ENCODE peak calls at places on chromosomes 2 and 18, in seven cellular contexts. One of them, this sample, is unnamed. For H3K9me3, the result is how much of the 10 kb centered on the place peaks cover.

GRCh38 chr2:168255866-168256265 is 8.5 kb upstream of the STK39 start:
- DNase-seq in tibial artery: no peak
- DNase-seq in iPS DF 6.9: no peak
- DNase-seq in left ventricle myocardium inferior: no peak
- DNase-seq in HAP-1: no peak
- DNase-seq in GM23248: no peak
- DNase-seq in IMR-90: no peak
- DNase-seq in this sample: no peak

GRCh38 chr2:113206251-113206650 is 32.5 kb downstream of the PSD4 start:
- DNase-seq in left ventricle myocardium inferior: no peak
- DNase-seq in tibial artery: no peak
- DNase-seq in IMR-90: no peak
- DNase-seq in iPS DF 6.9: no peak
- DNase-seq in GM23248: no peak
- DNase-seq in HAP-1: no peak
- DNase-seq in this sample: no peak

GRCh38 chr2:85853499-85854165 is 35.2 kb downstream of the ST3GAL5 start:
- DNase-seq in IMR-90: no peak
- DNase-seq in iPS DF 6.9: no peak
- DNase-seq in HAP-1: no peak
- DNase-seq in GM23248: no peak
- DNase-seq in tibial artery: no peak
- DNase-seq in left ventricle myocardium inferior: no peak
- DNase-seq in this sample: no peak

GRCh38 chr2:131431336-131431735 is 44.6 kb upstream of the TUBA3D start:
- DNase-seq in IMR-90: peak
- DNase-seq in HAP-1: no peak
- DNase-seq in tibial artery: no peak
- DNase-seq in GM23248: no peak
- DNase-seq in iPS DF 6.9: no peak
- DNase-seq in left ventricle myocardium inferior: no peak
- DNase-seq in this sample: no peak

GRCh38 chr2:102109016-102109415 is 33.5 kb upstream of the IL1R1 start:
- DNase-seq in HAP-1: no peak
- DNase-seq in tibial artery: no peak
- DNase-seq in GM23248: peak
- DNase-seq in IMR-90: peak
- DNase-seq in iPS DF 6.9: no peak
- DNase-seq in left ventricle myocardium inferior: no peak
- DNase-seq in this sample: no peak

GRCh38 chr2:127083819-127084503 is 23.0 kb downstream of the BIN1 start:
- DNase-seq in tibial artery: peak
- DNase-seq in GM23248: peak
- DNase-seq in left ventricle myocardium inferior: peak
- DNase-seq in HAP-1: no peak
- DNase-seq in iPS DF 6.9: no peak
- DNase-seq in IMR-90: peak
- DNase-seq in this sample: no peak

GRCh38 chr2:230866704-230867561 is 2.2 kb downstream of the ITM2C start:
- DNase-seq in iPS DF 6.9: no peak
- DNase-seq in GM23248: peak
- DNase-seq in tibial artery: no peak
- DNase-seq in left ventricle myocardium inferior: no peak
- DNase-seq in IMR-90: peak
- DNase-seq in HAP-1: peak
- DNase-seq in this sample: peak

GRCh38 chr2:172440795-172441194 is 13.4 kb downstream of the ITGA6 start:
- DNase-seq in left ventricle myocardium inferior: no peak
- DNase-seq in iPS DF 6.9: no peak
- DNase-seq in tibial artery: no peak
- DNase-seq in HAP-1: no peak
- DNase-seq in GM23248: no peak
- DNase-seq in IMR-90: no peak
- DNase-seq in this sample: no peak

GRCh38 chr18:72336786-72337185 is 207.4 kb downstream of the CBLN2 start:
- DNase-seq in IMR-90: no peak
- DNase-seq in iPS DF 6.9: no peak
- DNase-seq in GM23248: no peak
- DNase-seq in tibial artery: no peak
- DNase-seq in HAP-1: no peak
- DNase-seq in left ventricle myocardium inferior: no peak
- DNase-seq in this sample: no peak

GRCh38 chr2:205273148-205273547 is 409.2 kb upstream of the NRP2 start:
- DNase-seq in left ventricle myocardium inferior: no peak
- DNase-seq in HAP-1: peak
- DNase-seq in iPS DF 6.9: no peak
- DNase-seq in IMR-90: no peak
- DNase-seq in tibial artery: no peak
- DNase-seq in GM23248: no peak
- DNase-seq in this sample: no peak

GRCh38 chr2:49154140-49154539 is at the start of gene FSHR:
- DNase-seq in left ventricle myocardium inferior: no peak
- DNase-seq in iPS DF 6.9: no peak
- DNase-seq in GM23248: no peak
- DNase-seq in tibial artery: no peak
- DNase-seq in IMR-90: no peak
- DNase-seq in HAP-1: no peak
- DNase-seq in this sample: no peak

GRCh38 chr18:69689081-69689759 is 258.5 kb downstream of the CD226 start:
- DNase-seq in GM23248: peak
- DNase-seq in iPS DF 6.9: no peak
- DNase-seq in left ventricle myocardium inferior: no peak
- DNase-seq in HAP-1: no peak
- DNase-seq in IMR-90: peak
- DNase-seq in tibial artery: no peak
- DNase-seq in this sample: no peak

GRCh38 chr2:26352892-26353291 is 6.3 kb upstream of the ADGRF3 start:
- DNase-seq in tibial artery: no peak
- DNase-seq in iPS DF 6.9: no peak
- DNase-seq in left ventricle myocardium inferior: no peak
- DNase-seq in HAP-1: no peak
- DNase-seq in IMR-90: peak
- DNase-seq in GM23248: peak
- DNase-seq in this sample: no peak

GRCh38 chr2:29920130-29920577 is 1.2 kb downstream of the ALK start:
- DNase-seq in IMR-90: no peak
- DNase-seq in tibial artery: peak
- DNase-seq in left ventricle myocardium inferior: peak
- DNase-seq in iPS DF 6.9: no peak
- DNase-seq in GM23248: peak
- DNase-seq in HAP-1: peak
- DNase-seq in this sample: peak

GRCh38 chr2:199660167-199660566 is 190.8 kb downstream of the FTCDNL1 start:
- DNase-seq in tibial artery: no peak
- DNase-seq in GM23248: no peak
- DNase-seq in IMR-90: no peak
- DNase-seq in HAP-1: no peak
- DNase-seq in iPS DF 6.9: no peak
- DNase-seq in left ventricle myocardium inferior: no peak
- DNase-seq in this sample: no peak

GRCh38 chr2:110182449-110182848 is 22.4 kb downstream of the NPHP1 start:
- DNase-seq in GM23248: no peak
- DNase-seq in HAP-1: no peak
- DNase-seq in iPS DF 6.9: no peak
- DNase-seq in left ventricle myocardium inferior: no peak
- DNase-seq in IMR-90: no peak
- DNase-seq in tibial artery: no peak
- DNase-seq in this sample: no peak
- H3K9me3 ChIP-seq in GM23248: under half
- H3K9me3 ChIP-seq in HAP-1: under half
- H3K9me3 ChIP-seq in iPS DF 6.9: under half
- H3K9me3 ChIP-seq in left ventricle myocardium inferior: under half
- H3K9me3 ChIP-seq in IMR-90: under half
- H3K9me3 ChIP-seq in tibial artery: under half
- H3K9me3 ChIP-seq in this sample: under half

GRCh38 chr2:132469095-132469494 is 52.5 kb downstream of the GPR39 start:
- DNase-seq in left ventricle myocardium inferior: no peak
- DNase-seq in IMR-90: no peak
- DNase-seq in tibial artery: no peak
- DNase-seq in iPS DF 6.9: no peak
- DNase-seq in HAP-1: no peak
- DNase-seq in GM23248: no peak
- DNase-seq in this sample: no peak
- H3K9me3 ChIP-seq in left ventricle myocardium inferior: half or more
- H3K9me3 ChIP-seq in IMR-90: under half
- H3K9me3 ChIP-seq in tibial artery: under half
- H3K9me3 ChIP-seq in iPS DF 6.9: under half
- H3K9me3 ChIP-seq in HAP-1: under half
- H3K9me3 ChIP-seq in GM23248: under half
- H3K9me3 ChIP-seq in this sample: under half

DNA sequence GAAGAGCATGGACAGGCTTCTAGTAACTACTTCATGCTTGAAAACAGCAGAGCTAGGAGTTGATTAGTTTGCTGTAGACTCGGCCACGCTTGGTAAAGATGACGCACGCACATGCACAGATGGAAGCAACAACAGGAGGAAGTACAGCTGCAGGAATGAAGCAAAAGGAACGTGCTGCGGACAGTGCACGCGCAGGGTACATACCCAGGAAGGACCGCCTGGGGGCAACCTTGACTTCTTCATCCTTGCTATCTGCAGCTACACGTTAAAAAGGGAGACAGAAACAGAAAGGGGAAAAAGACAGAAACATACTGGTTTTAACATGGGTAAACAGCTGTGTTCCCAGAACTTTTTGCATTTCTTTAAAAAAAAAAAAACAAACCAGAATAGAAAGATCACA is 17.7 kb downstream of the SLC66A2 start:
- DNase-seq in HAP-1: peak
- DNase-seq in GM23248: no peak
- DNase-seq in tibial artery: peak
- DNase-seq in IMR-90: no peak
- DNase-seq in iPS DF 6.9: no peak
- DNase-seq in left ventricle myocardium inferior: no peak
- DNase-seq in this sample: no peak
- H3K9me3 ChIP-seq in HAP-1: under half
- H3K9me3 ChIP-seq in GM23248: under half
- H3K9me3 ChIP-seq in tibial artery: under half
- H3K9me3 ChIP-seq in IMR-90: under half
- H3K9me3 ChIP-seq in iPS DF 6.9: under half
- H3K9me3 ChIP-seq in left ventricle myocardium inferior: half or more
- H3K9me3 ChIP-seq in this sample: under half

DNA sequence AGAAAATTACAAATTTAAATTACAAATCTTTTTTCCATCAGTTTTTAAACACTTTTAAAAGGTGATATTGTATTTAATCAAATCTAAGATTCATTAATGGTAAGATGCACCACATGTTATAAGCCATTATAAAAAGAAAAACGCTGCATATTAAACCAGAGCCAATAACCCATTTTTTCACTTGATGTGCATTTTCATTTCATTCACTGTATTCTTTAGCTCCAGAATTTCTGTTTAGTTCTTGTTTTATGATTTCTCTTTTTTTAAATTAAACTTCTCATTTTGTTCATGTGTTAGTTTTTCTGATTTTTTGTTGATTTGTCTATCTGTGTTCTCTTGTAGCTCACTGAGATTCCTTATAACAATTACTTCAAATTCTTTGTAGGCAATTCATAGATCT is 62.4 kb upstream of the MBOAT2 start:
- DNase-seq in tibial artery: no peak
- DNase-seq in GM23248: no peak
- DNase-seq in iPS DF 6.9: no peak
- DNase-seq in left ventricle myocardium inferior: no peak
- DNase-seq in IMR-90: no peak
- DNase-seq in HAP-1: no peak
- DNase-seq in this sample: no peak
- H3K9me3 ChIP-seq in tibial artery: under half
- H3K9me3 ChIP-seq in GM23248: under half
- H3K9me3 ChIP-seq in iPS DF 6.9: under half
- H3K9me3 ChIP-seq in left ventricle myocardium inferior: half or more
- H3K9me3 ChIP-seq in IMR-90: under half
- H3K9me3 ChIP-seq in HAP-1: under half
- H3K9me3 ChIP-seq in this sample: under half

GRCh38 chr2:240269886-240270285 is 129.4 kb upstream of the OTOS start:
- DNase-seq in tibial artery: no peak
- DNase-seq in IMR-90: no peak
- DNase-seq in HAP-1: no peak
- DNase-seq in GM23248: no peak
- DNase-seq in iPS DF 6.9: no peak
- DNase-seq in left ventricle myocardium inferior: no peak
- DNase-seq in this sample: no peak
- H3K9me3 ChIP-seq in tibial artery: under half
- H3K9me3 ChIP-seq in IMR-90: under half
- H3K9me3 ChIP-seq in HAP-1: under half
- H3K9me3 ChIP-seq in GM23248: under half
- H3K9me3 ChIP-seq in iPS DF 6.9: under half
- H3K9me3 ChIP-seq in left ventricle myocardium inferior: under half
- H3K9me3 ChIP-seq in this sample: under half

DNA sequence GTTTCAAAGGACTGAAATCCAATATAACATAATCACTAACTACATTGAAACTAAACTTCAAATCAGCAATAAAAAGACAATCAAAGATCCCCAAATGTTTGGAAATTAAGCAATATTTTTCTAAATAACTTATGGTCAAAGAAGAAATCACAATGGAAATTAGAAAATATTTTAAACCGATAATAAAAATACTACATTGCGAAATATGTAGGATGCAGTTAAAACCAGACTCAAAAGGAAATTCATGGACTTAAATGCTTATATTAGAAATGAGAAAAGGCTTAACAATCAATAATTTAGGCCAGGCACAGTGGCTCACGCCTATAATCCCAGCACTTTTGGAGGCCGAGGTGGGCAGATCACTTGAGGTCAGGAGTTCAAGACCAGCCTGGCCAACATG is 79.0 kb upstream of the HAAO start:
- DNase-seq in HAP-1: no peak
- DNase-seq in left ventricle myocardium inferior: no peak
- DNase-seq in GM23248: no peak
- DNase-seq in tibial artery: no peak
- DNase-seq in IMR-90: no peak
- DNase-seq in iPS DF 6.9: no peak
- DNase-seq in this sample: no peak
- H3K9me3 ChIP-seq in HAP-1: under half
- H3K9me3 ChIP-seq in left ventricle myocardium inferior: under half
- H3K9me3 ChIP-seq in GM23248: under half
- H3K9me3 ChIP-seq in tibial artery: under half
- H3K9me3 ChIP-seq in IMR-90: under half
- H3K9me3 ChIP-seq in iPS DF 6.9: under half
- H3K9me3 ChIP-seq in this sample: under half

DNA sequence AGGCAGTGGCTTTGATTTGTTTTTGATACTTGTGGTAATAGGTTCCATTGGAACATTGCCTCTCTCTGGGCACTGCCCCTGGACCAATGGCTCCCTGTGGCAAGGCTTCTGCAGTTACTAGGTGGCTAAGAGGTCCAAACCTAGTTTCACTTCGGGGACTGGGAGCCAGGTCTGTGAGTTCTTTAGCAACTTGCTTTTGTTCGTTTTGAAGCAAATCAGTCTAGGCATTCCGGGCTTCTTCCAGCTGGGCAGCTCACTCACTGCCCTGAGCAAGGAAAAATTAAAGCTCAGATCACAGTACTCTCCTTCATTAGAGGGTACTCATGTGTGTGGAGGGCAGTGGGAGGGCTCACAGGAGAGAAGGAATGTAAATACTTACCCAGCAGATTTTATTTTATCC is 80.2 kb downstream of the SPP2 start:
- DNase-seq in left ventricle myocardium inferior: no peak
- DNase-seq in HAP-1: no peak
- DNase-seq in GM23248: no peak
- DNase-seq in IMR-90: no peak
- DNase-seq in iPS DF 6.9: no peak
- DNase-seq in tibial artery: no peak
- DNase-seq in this sample: no peak
- H3K9me3 ChIP-seq in left ventricle myocardium inferior: under half
- H3K9me3 ChIP-seq in HAP-1: under half
- H3K9me3 ChIP-seq in GM23248: under half
- H3K9me3 ChIP-seq in IMR-90: under half
- H3K9me3 ChIP-seq in iPS DF 6.9: under half
- H3K9me3 ChIP-seq in tibial artery: under half
- H3K9me3 ChIP-seq in this sample: under half